ENCODE peak calls at places on chromosomes 16 and 17, in five cellular contexts. One of them, this sample, is unnamed.

GRCh38 chr16:27500801-27501200 is 48.9 kb downstream of the GTF3C1 start:
- DNase-seq in lung microvascular endothelial cell: no peak
- DNase-seq in NCI-H1436: no peak
- DNase-seq in renal cortical epithelial cell: no peak
- DNase-seq in DMS153: no peak
- DNase-seq in this sample: no peak

GRCh38 chr17:48767263-48767774 is 38.8 kb upstream of the HOXB13 start:
- DNase-seq in lung microvascular endothelial cell: no peak
- DNase-seq in NCI-H1436: no peak
- DNase-seq in DMS153: no peak
- DNase-seq in renal cortical epithelial cell: no peak
- DNase-seq in this sample: no peak

GRCh38 chr17:3033248-3033640 is 30.2 kb downstream of the OR1D5 start:
- DNase-seq in lung microvascular endothelial cell: no peak
- DNase-seq in NCI-H1436: no peak
- DNase-seq in renal cortical epithelial cell: no peak
- DNase-seq in DMS153: no peak
- DNase-seq in this sample: no peak

GRCh38 chr17:4843451-4843850 is 10.3 kb downstream of the MINK1 start:
- DNase-seq in lung microvascular endothelial cell: no peak
- DNase-seq in renal cortical epithelial cell: no peak
- DNase-seq in NCI-H1436: no peak
- DNase-seq in DMS153: no peak
- DNase-seq in this sample: no peak

GRCh38 chr17:72997559-72997958 is 94.9 kb downstream of the SLC39A11 start:
- DNase-seq in DMS153: no peak
- DNase-seq in renal cortical epithelial cell: no peak
- DNase-seq in lung microvascular endothelial cell: no peak
- DNase-seq in NCI-H1436: no peak
- DNase-seq in this sample: no peak

GRCh38 chr16:53848950-53849349 is 145.0 kb downstream of the FTO start:
- DNase-seq in lung microvascular endothelial cell: no peak
- DNase-seq in DMS153: no peak
- DNase-seq in renal cortical epithelial cell: no peak
- DNase-seq in NCI-H1436: no peak
- DNase-seq in this sample: no peak

GRCh38 chr16:67270931-67271338 is 8.4 kb upstream of the PLEKHG4 start:
- DNase-seq in lung microvascular endothelial cell: no peak
- DNase-seq in NCI-H1436: no peak
- DNase-seq in DMS153: no peak
- DNase-seq in renal cortical epithelial cell: no peak
- DNase-seq in this sample: no peak

GRCh38 chr16:85375282-85375681 is 237.8 kb upstream of the GSE1 start:
- DNase-seq in lung microvascular endothelial cell: no peak
- DNase-seq in DMS153: no peak
- DNase-seq in NCI-H1436: no peak
- DNase-seq in renal cortical epithelial cell: no peak
- DNase-seq in this sample: no peak

GRCh38 chr16:68128577-68129305 is 43.6 kb downstream of the NFATC3 start:
- DNase-seq in lung microvascular endothelial cell: no peak
- DNase-seq in renal cortical epithelial cell: peak; percentile 87
- DNase-seq in DMS153: no peak
- DNase-seq in NCI-H1436: no peak
- DNase-seq in this sample: no peak

GRCh38 chr17:10063730-10064221 is 134.6 kb downstream of the GAS7 start:
- DNase-seq in DMS153: no peak
- DNase-seq in renal cortical epithelial cell: no peak
- DNase-seq in NCI-H1436: no peak
- DNase-seq in lung microvascular endothelial cell: no peak
- DNase-seq in this sample: no peak

GRCh38 chr17:79242393-79242792 is 167.8 kb downstream of the ENGASE start:
- DNase-seq in lung microvascular endothelial cell: no peak
- DNase-seq in NCI-H1436: no peak
- DNase-seq in renal cortical epithelial cell: no peak
- DNase-seq in DMS153: no peak
- DNase-seq in this sample: no peak